ENCODE peak calls at places on chromosome 19, in ten cellular contexts. One of them, this sample, is unnamed.

GRCh38 chr19:11496391-11497163 is 9.1 kb downstream of the ZNF653 start:
- DNase-seq in HAP-1: peak; percentile 57
- DNase-seq in thoracic aorta: peak; percentile 27
- DNase-seq in foreskin keratinocyte: peak; percentile 66
- DNase-seq in body of pancreas: peak; percentile 59
- DNase-seq in lower lobe of right lung: peak; percentile 72
- DNase-seq in heart left ventricle: no peak
- DNase-seq in aorta: peak; percentile 82
- DNase-seq in mesendoderm: peak; percentile 93
- DNase-seq in suprapubic skin: no peak
- DNase-seq in this sample: peak; percentile 91

GRCh38 chr19:3073159-3073563 is 10.9 kb upstream of the TLE5 start:
- DNase-seq in HAP-1: peak; percentile 98
- DNase-seq in thoracic aorta: no peak
- DNase-seq in foreskin keratinocyte: peak; percentile 36
- DNase-seq in body of pancreas: peak; percentile 48
- DNase-seq in lower lobe of right lung: no peak
- DNase-seq in heart left ventricle: no peak
- DNase-seq in aorta: no peak
- DNase-seq in mesendoderm: peak; percentile 79
- DNase-seq in suprapubic skin: no peak
- DNase-seq in this sample: no peak

GRCh38 chr19:1577929-1578618 is 9.9 kb upstream of the MEX3D start:
- DNase-seq in HAP-1: no peak
- DNase-seq in thoracic aorta: no peak
- DNase-seq in foreskin keratinocyte: no peak
- DNase-seq in body of pancreas: no peak
- DNase-seq in lower lobe of right lung: no peak
- DNase-seq in heart left ventricle: no peak
- DNase-seq in aorta: no peak
- DNase-seq in mesendoderm: no peak
- DNase-seq in suprapubic skin: no peak
- DNase-seq in this sample: no peak

GRCh38 chr19:39827216-39827615 is 6.7 kb downstream of the DYRK1B start:
- DNase-seq in HAP-1: no peak
- DNase-seq in thoracic aorta: no peak
- DNase-seq in foreskin keratinocyte: no peak
- DNase-seq in body of pancreas: no peak
- DNase-seq in lower lobe of right lung: no peak
- DNase-seq in heart left ventricle: no peak
- DNase-seq in aorta: no peak
- DNase-seq in mesendoderm: no peak
- DNase-seq in suprapubic skin: no peak
- DNase-seq in this sample: no peak

GRCh38 chr19:23823952-23824389 is 65.3 kb upstream of the ZNF681 start:
- DNase-seq in HAP-1: no peak
- DNase-seq in thoracic aorta: no peak
- DNase-seq in foreskin keratinocyte: no peak
- DNase-seq in body of pancreas: no peak
- DNase-seq in lower lobe of right lung: no peak
- DNase-seq in heart left ventricle: no peak
- DNase-seq in aorta: no peak
- DNase-seq in mesendoderm: peak; percentile 87
- DNase-seq in suprapubic skin: no peak
- DNase-seq in this sample: no peak

GRCh38 chr19:4310247-4311121 is 6.1 kb downstream of the FSD1 start:
- DNase-seq in HAP-1: no peak
- DNase-seq in thoracic aorta: no peak
- DNase-seq in foreskin keratinocyte: no peak
- DNase-seq in body of pancreas: no peak
- DNase-seq in lower lobe of right lung: no peak
- DNase-seq in heart left ventricle: no peak
- DNase-seq in aorta: no peak
- DNase-seq in mesendoderm: peak; percentile 78
- DNase-seq in suprapubic skin: no peak
- DNase-seq in this sample: peak; percentile 65

GRCh38 chr19:3099347-3100145 is 5.4 kb downstream of the GNA11 start:
- DNase-seq in HAP-1: no peak
- DNase-seq in thoracic aorta: no peak
- DNase-seq in foreskin keratinocyte: no peak
- DNase-seq in body of pancreas: no peak
- DNase-seq in lower lobe of right lung: no peak
- DNase-seq in heart left ventricle: no peak
- DNase-seq in aorta: no peak
- DNase-seq in mesendoderm: no peak
- DNase-seq in suprapubic skin: peak; percentile 65
- DNase-seq in this sample: peak; percentile 54

GRCh38 chr19:34838753-34839431 is 65.9 kb upstream of the ZNF599 start:
- DNase-seq in HAP-1: no peak
- DNase-seq in thoracic aorta: no peak
- DNase-seq in foreskin keratinocyte: no peak
- DNase-seq in body of pancreas: peak; percentile 26
- DNase-seq in lower lobe of right lung: no peak
- DNase-seq in heart left ventricle: no peak
- DNase-seq in aorta: no peak
- DNase-seq in mesendoderm: peak; percentile 79
- DNase-seq in suprapubic skin: no peak
- DNase-seq in this sample: no peak

GRCh38 chr19:40190891-40191835 is at the start of gene MAP3K10:
- DNase-seq in HAP-1: peak; percentile 53
- DNase-seq in thoracic aorta: peak; percentile 33
- DNase-seq in foreskin keratinocyte: peak; percentile 55
- DNase-seq in body of pancreas: peak; percentile 68
- DNase-seq in lower lobe of right lung: peak; percentile 81
- DNase-seq in heart left ventricle: peak; percentile 81
- DNase-seq in aorta: peak; percentile 84
- DNase-seq in mesendoderm: peak; percentile 54
- DNase-seq in suprapubic skin: peak; percentile 86
- DNase-seq in this sample: peak; percentile 95

GRCh38 chr19:4591296-4591695 is 31.8 kb upstream of the SEMA6B start:
- DNase-seq in HAP-1: no peak
- DNase-seq in thoracic aorta: no peak
- DNase-seq in foreskin keratinocyte: no peak
- DNase-seq in body of pancreas: no peak
- DNase-seq in lower lobe of right lung: no peak
- DNase-seq in heart left ventricle: no peak
- DNase-seq in aorta: no peak
- DNase-seq in mesendoderm: no peak
- DNase-seq in suprapubic skin: no peak
- DNase-seq in this sample: no peak

GRCh38 chr19:7879102-7879770 is 5.0 kb upstream of the PRR36 start:
- DNase-seq in HAP-1: no peak
- DNase-seq in thoracic aorta: no peak
- DNase-seq in foreskin keratinocyte: no peak
- DNase-seq in body of pancreas: no peak
- DNase-seq in lower lobe of right lung: no peak
- DNase-seq in heart left ventricle: no peak
- DNase-seq in aorta: no peak
- DNase-seq in mesendoderm: no peak
- DNase-seq in suprapubic skin: no peak
- DNase-seq in this sample: no peak

GRCh38 chr19:8500158-8500557 is 2.3 kb downstream of the PRAM1 start:
- DNase-seq in HAP-1: no peak
- DNase-seq in thoracic aorta: no peak
- DNase-seq in foreskin keratinocyte: no peak
- DNase-seq in body of pancreas: peak; percentile 44
- DNase-seq in lower lobe of right lung: peak; percentile 74
- DNase-seq in heart left ventricle: no peak
- DNase-seq in aorta: no peak
- DNase-seq in mesendoderm: peak; percentile 43
- DNase-seq in suprapubic skin: no peak
- DNase-seq in this sample: no peak

GRCh38 chr19:802497-802887 is 5.2 kb downstream of the PTBP1 start:
- DNase-seq in HAP-1: no peak
- DNase-seq in thoracic aorta: no peak
- DNase-seq in foreskin keratinocyte: no peak
- DNase-seq in body of pancreas: no peak
- DNase-seq in lower lobe of right lung: no peak
- DNase-seq in heart left ventricle: no peak
- DNase-seq in aorta: no peak
- DNase-seq in mesendoderm: no peak
- DNase-seq in suprapubic skin: no peak
- DNase-seq in this sample: no peak

GRCh38 chr19:1088419-1089066 is 6.6 kb downstream of the POLR2E start:
- DNase-seq in HAP-1: no peak
- DNase-seq in thoracic aorta: no peak
- DNase-seq in foreskin keratinocyte: no peak
- DNase-seq in body of pancreas: peak; percentile 37
- DNase-seq in lower lobe of right lung: no peak
- DNase-seq in heart left ventricle: no peak
- DNase-seq in aorta: peak; percentile 78
- DNase-seq in mesendoderm: no peak
- DNase-seq in suprapubic skin: no peak
- DNase-seq in this sample: no peak

GRCh38 chr19:6654347-6655310 is 15.3 kb downstream of the TNFSF14 start:
- DNase-seq in HAP-1: no peak
- DNase-seq in thoracic aorta: no peak
- DNase-seq in foreskin keratinocyte: no peak
- DNase-seq in body of pancreas: no peak
- DNase-seq in lower lobe of right lung: no peak
- DNase-seq in heart left ventricle: no peak
- DNase-seq in aorta: no peak
- DNase-seq in mesendoderm: no peak
- DNase-seq in suprapubic skin: no peak
- DNase-seq in this sample: no peak

GRCh38 chr19:6649189-6649588 is 20.8 kb downstream of the TNFSF14 start:
- DNase-seq in HAP-1: peak; percentile 24
- DNase-seq in thoracic aorta: no peak
- DNase-seq in foreskin keratinocyte: no peak
- DNase-seq in body of pancreas: no peak
- DNase-seq in lower lobe of right lung: no peak
- DNase-seq in heart left ventricle: no peak
- DNase-seq in aorta: no peak
- DNase-seq in mesendoderm: no peak
- DNase-seq in suprapubic skin: no peak
- DNase-seq in this sample: no peak

GRCh38 chr19:6648141-6648715 is 21.7 kb downstream of the TNFSF14 start:
- DNase-seq in HAP-1: peak; percentile 96
- DNase-seq in thoracic aorta: no peak
- DNase-seq in foreskin keratinocyte: no peak
- DNase-seq in body of pancreas: no peak
- DNase-seq in lower lobe of right lung: no peak
- DNase-seq in heart left ventricle: no peak
- DNase-seq in aorta: no peak
- DNase-seq in mesendoderm: no peak
- DNase-seq in suprapubic skin: no peak
- DNase-seq in this sample: no peak

GRCh38 chr19:6652214-6653094 is 17.5 kb downstream of the TNFSF14 start:
- DNase-seq in HAP-1: peak; percentile 34
- DNase-seq in thoracic aorta: no peak
- DNase-seq in foreskin keratinocyte: no peak
- DNase-seq in body of pancreas: no peak
- DNase-seq in lower lobe of right lung: no peak
- DNase-seq in heart left ventricle: no peak
- DNase-seq in aorta: no peak
- DNase-seq in mesendoderm: peak; percentile 28
- DNase-seq in suprapubic skin: no peak
- DNase-seq in this sample: no peak
- H3K27me3 ChIP-seq in HAP-1: no peaks in the 10 kb centered on the region
- H3K27me3 ChIP-seq in thoracic aorta: no peaks in the 10 kb centered on the region
- H3K27me3 ChIP-seq in foreskin keratinocyte: no peaks in the 10 kb centered on the region
- H3K27me3 ChIP-seq in body of pancreas: no peaks in the 10 kb centered on the region
- H3K27me3 ChIP-seq in lower lobe of right lung: peaks cover 12% of the 10 kb centered on the region
- H3K27me3 ChIP-seq in heart left ventricle: no peaks in the 10 kb centered on the region
- H3K27me3 ChIP-seq in aorta: no peaks in the 10 kb centered on the region
- H3K27me3 ChIP-seq in mesendoderm: no peaks in the 10 kb centered on the region
- H3K27me3 ChIP-seq in suprapubic skin: peaks cover 25% of the 10 kb centered on the region
- H3K27me3 ChIP-seq in this sample: no peaks in the 10 kb centered on the region

GRCh38 chr19:29528946-29529645 is 3.3 kb downstream of the VSTM2B start:
- DNase-seq in HAP-1: no peak
- DNase-seq in thoracic aorta: no peak
- DNase-seq in foreskin keratinocyte: no peak
- DNase-seq in body of pancreas: no peak
- DNase-seq in lower lobe of right lung: no peak
- DNase-seq in heart left ventricle: no peak
- DNase-seq in aorta: no peak
- DNase-seq in mesendoderm: peak; percentile 34
- DNase-seq in suprapubic skin: no peak
- DNase-seq in this sample: no peak
- H3K27me3 ChIP-seq in HAP-1: peaks cover 33% of the 10 kb centered on the region
- H3K27me3 ChIP-seq in thoracic aorta: no peaks in the 10 kb centered on the region
- H3K27me3 ChIP-seq in foreskin keratinocyte: peaks cover 82% of the 10 kb centered on the region
- H3K27me3 ChIP-seq in body of pancreas: no peaks in the 10 kb centered on the region
- H3K27me3 ChIP-seq in lower lobe of right lung: peaks cover 99% of the 10 kb centered on the region
- H3K27me3 ChIP-seq in heart left ventricle: peaks cover 75% of the 10 kb centered on the region
- H3K27me3 ChIP-seq in aorta: no peaks in the 10 kb centered on the region
- H3K27me3 ChIP-seq in mesendoderm: peaks cover 43% of the 10 kb centered on the region
- H3K27me3 ChIP-seq in suprapubic skin: peaks cover 94% of the 10 kb centered on the region
- H3K27me3 ChIP-seq in this sample: peaks cover 66% of the 10 kb centered on the region

GRCh38 chr19:46065486-46065885 is 24.7 kb upstream of the IGFL4 start:
- DNase-seq in HAP-1: no peak
- DNase-seq in thoracic aorta: no peak
- DNase-seq in foreskin keratinocyte: peak; percentile 90
- DNase-seq in body of pancreas: no peak
- DNase-seq in lower lobe of right lung: no peak
- DNase-seq in heart left ventricle: no peak
- DNase-seq in aorta: no peak
- DNase-seq in mesendoderm: no peak
- DNase-seq in suprapubic skin: no peak
- DNase-seq in this sample: no peak
- H3K27me3 ChIP-seq in HAP-1: peaks cover 9% of the 10 kb centered on the region
- H3K27me3 ChIP-seq in thoracic aorta: peaks cover 5% of the 10 kb centered on the region
- H3K27me3 ChIP-seq in foreskin keratinocyte: peaks cover 29% of the 10 kb centered on the region
- H3K27me3 ChIP-seq in body of pancreas: no peaks in the 10 kb centered on the region
- H3K27me3 ChIP-seq in lower lobe of right lung: peaks cover 49% of the 10 kb centered on the region
- H3K27me3 ChIP-seq in heart left ventricle: no peaks in the 10 kb centered on the region
- H3K27me3 ChIP-seq in aorta: no peaks in the 10 kb centered on the region
- H3K27me3 ChIP-seq in mesendoderm: no peaks in the 10 kb centered on the region
- H3K27me3 ChIP-seq in suprapubic skin: peaks cover 23% of the 10 kb centered on the region
- H3K27me3 ChIP-seq in this sample: peaks cover 61% of the 10 kb centered on the region

GRCh38 chr19:38475176-38475575 is 41.7 kb downstream of the RYR1 start:
- DNase-seq in HAP-1: no peak
- DNase-seq in thoracic aorta: no peak
- DNase-seq in foreskin keratinocyte: no peak
- DNase-seq in body of pancreas: no peak
- DNase-seq in lower lobe of right lung: no peak
- DNase-seq in heart left ventricle: no peak
- DNase-seq in aorta: no peak
- DNase-seq in mesendoderm: no peak
- DNase-seq in suprapubic skin: no peak
- DNase-seq in this sample: no peak

GRCh38 chr19:38470788-38471480 is 37.4 kb downstream of the RYR1 start:
- DNase-seq in HAP-1: no peak
- DNase-seq in thoracic aorta: no peak
- DNase-seq in foreskin keratinocyte: no peak
- DNase-seq in body of pancreas: no peak
- DNase-seq in lower lobe of right lung: no peak
- DNase-seq in heart left ventricle: no peak
- DNase-seq in aorta: no peak
- DNase-seq in mesendoderm: peak; percentile 85
- DNase-seq in suprapubic skin: no peak
- DNase-seq in this sample: no peak

GRCh38 chr19:38478273-38478971 is 44.9 kb downstream of the RYR1 start:
- DNase-seq in HAP-1: peak; percentile 62
- DNase-seq in thoracic aorta: no peak
- DNase-seq in foreskin keratinocyte: no peak
- DNase-seq in body of pancreas: no peak
- DNase-seq in lower lobe of right lung: no peak
- DNase-seq in heart left ventricle: no peak
- DNase-seq in aorta: no peak
- DNase-seq in mesendoderm: peak; percentile 72
- DNase-seq in suprapubic skin: no peak
- DNase-seq in this sample: no peak

GRCh38 chr19:38469151-38469550 is 35.7 kb downstream of the RYR1 start:
- DNase-seq in HAP-1: no peak
- DNase-seq in thoracic aorta: no peak
- DNase-seq in foreskin keratinocyte: no peak
- DNase-seq in body of pancreas: no peak
- DNase-seq in lower lobe of right lung: no peak
- DNase-seq in heart left ventricle: no peak
- DNase-seq in aorta: no peak
- DNase-seq in mesendoderm: no peak
- DNase-seq in suprapubic skin: no peak
- DNase-seq in this sample: no peak

GRCh38 chr19:38473201-38473600 is 39.7 kb downstream of the RYR1 start:
- DNase-seq in HAP-1: no peak
- DNase-seq in thoracic aorta: no peak
- DNase-seq in foreskin keratinocyte: no peak
- DNase-seq in body of pancreas: no peak
- DNase-seq in lower lobe of right lung: no peak
- DNase-seq in heart left ventricle: no peak
- DNase-seq in aorta: no peak
- DNase-seq in mesendoderm: no peak
- DNase-seq in suprapubic skin: no peak
- DNase-seq in this sample: peak; percentile 69
- H3K27me3 ChIP-seq in HAP-1: peaks cover 16% of the 10 kb centered on the region
- H3K27me3 ChIP-seq in thoracic aorta: no peaks in the 10 kb centered on the region
- H3K27me3 ChIP-seq in foreskin keratinocyte: peaks cover 9% of the 10 kb centered on the region
- H3K27me3 ChIP-seq in body of pancreas: no peaks in the 10 kb centered on the region
- H3K27me3 ChIP-seq in lower lobe of right lung: peaks cover 7% of the 10 kb centered on the region
- H3K27me3 ChIP-seq in heart left ventricle: no peaks in the 10 kb centered on the region
- H3K27me3 ChIP-seq in aorta: no peaks in the 10 kb centered on the region
- H3K27me3 ChIP-seq in mesendoderm: no peaks in the 10 kb centered on the region
- H3K27me3 ChIP-seq in suprapubic skin: no peaks in the 10 kb centered on the region
- H3K27me3 ChIP-seq in this sample: no peaks in the 10 kb centered on the region

This sample was measured in left lung.